ENCODE peak calls at places on chromosomes 5 and 9, in five cellular contexts. E is SW480, B is GM04503, X is AG09309, A is endothelial cell. Q is an unnamed sample.

GRCh38 chr9:131050831-131051230 is 41.9 kb downstream of the LAMC3 start:
- DNase-seq in E (no peak), B (no peak), X (no peak), A (no peak), Q (no peak)

GRCh38 chr5:168382421-168382820 is 91.0 kb downstream of the WWC1 start:
- DNase-seq in E (no peak), B (no peak), X (no peak), A (no peak), Q (no peak)

GRCh38 chr9:121353246-121353975 is 16.6 kb downstream of the STOM start:
- DNase-seq in E (no peak), B (no peak), X (no peak), A (no peak), Q (no peak)

GRCh38 chr9:36442710-36443109 is 42.6 kb upstream of the RNF38 start:
- DNase-seq in E (no peak), B (no peak), X (no peak), A (no peak), Q (no peak)

GRCh38 chr5:177309351-177310191 is 2.1 kb downstream of the MXD3 start:
- DNase-seq in E (peak), B (no peak), X (no peak), A (peak), Q (no peak)

GRCh38 chr5:172939561-172939960 is 19.7 kb upstream of the RPL26L1 start:
- DNase-seq in E (no peak), B (no peak), X (no peak), A (no peak), Q (no peak)

GRCh38 chr9:114805670-114806551 is at the start of gene TNFSF15:
- DNase-seq in E (peak), B (no peak), X (no peak), A (no peak), Q (no peak)

GRCh38 chr5:158478139-158478538 is 619.2 kb upstream of the CLINT1 start:
- DNase-seq in E (no peak), B (no peak), X (no peak), A (no peak), Q (no peak)